ENCODE peak calls at places on chromosomes 2 and 18, in six cellular contexts. L is PC-3, I is astrocyte, E is neural progenitor cell, M is endothelial cell of umbilical vein, D is GM23248. J is an unnamed sample.

GRCh38 chr2:51866361-51866760 is 834.4 kb upstream of the NRXN1 start:
- DNase-seq in E (no peak), D (peak), M (no peak), I (peak), L (peak), J (peak)

GRCh38 chr18:26551217-26551708 is 2.9 kb upstream of the KCTD1 start:
- DNase-seq in L (no peak), I (no peak), M (no peak), E (no peak), D (no peak), J (no peak)

GRCh38 chr18:12373032-12373770 is 3.8 kb downstream of the AFG3L2 start:
- DNase-seq in M (peak), E (no peak), L (no peak), D (peak), I (peak), J (peak)

GRCh38 chr2:86788881-86789686 is 1.6 kb downstream of the CD8A start:
- DNase-seq in D (peak), I (no peak), L (no peak), E (peak), M (no peak), J (no peak)

GRCh38 chr18:51193621-51194287 is 3.7 kb downstream of the MEX3C start:
- DNase-seq in M (peak), E (no peak), D (peak), I (peak), L (peak), J (peak)

GRCh38 chr2:201984800-201985525 is 48.7 kb upstream of the FZD7 start:
- DNase-seq in E (no peak), M (no peak), L (no peak), I (no peak), D (no peak), J (no peak)

GRCh38 chr18:33115917-33116316 is 324.6 kb downstream of the CCDC178 start:
- DNase-seq in L (no peak), I (no peak), M (no peak), E (no peak), D (no peak), J (no peak)

GRCh38 chr18:5294618-5295230 is 802 bp downstream of the ZBTB14 start:
- DNase-seq in E (no peak), M (peak), L (peak), D (no peak), I (peak), J (peak)

GRCh38 chr2:74499269-74499939 is at the start of gene LBX2:
- DNase-seq in E (peak), D (peak), L (no peak), M (no peak), I (no peak), J (no peak)

GRCh38 chr2:144424559-144425240 is 95.2 kb downstream of the ZEB2 start:
- DNase-seq in I (no peak), D (no peak), M (no peak), E (no peak), L (peak), J (no peak)

GRCh38 chr2:182911813-182912517 is 45.5 kb upstream of the FRZB start:
- DNase-seq in L (no peak), I (peak), D (no peak), M (no peak), E (no peak), J (peak)

GRCh38 chr2:110816404-110817365 is 84.3 kb downstream of the ACOXL start:
- DNase-seq in I (peak), D (peak), E (no peak), L (peak), M (no peak), J (no peak)

GRCh38 chr2:181857471-181857870 is 34.1 kb upstream of the ITPRID2 start:
- DNase-seq in M (no peak), I (peak), E (no peak), D (peak), L (peak), J (peak)

GRCh38 chr2:66929632-66930385 is 467.3 kb upstream of the ETAA1 start:
- DNase-seq in L (peak), D (peak), M (peak), I (peak), E (no peak), J (peak)

GRCh38 chr2:174326880-174327558 is 7.7 kb upstream of the SP9 start:
- DNase-seq in L (no peak), I (no peak), E (peak), D (no peak), M (no peak), J (no peak)

GRCh38 chr2:233643128-233643527 is 6.9 kb downstream of the UGT1A10 start:
- DNase-seq in M (peak), L (peak), D (peak), I (no peak), E (peak), J (no peak)

GRCh38 chr18:68417826-68418225 is 297.1 kb downstream of the TMX3 start:
- DNase-seq in E (no peak), M (no peak), L (no peak), D (peak), I (peak), J (peak)

GRCh38 chr2:11355194-11356053 is 11.0 kb upstream of the ROCK2 start:
- DNase-seq in L (no peak), M (no peak), E (peak), I (no peak), D (no peak), J (no peak)
- H2AFZ ChIP-seq in L (no peak), M (no peak), E (no peak), I (no peak), D (no peak), J (no peak)

DNA sequence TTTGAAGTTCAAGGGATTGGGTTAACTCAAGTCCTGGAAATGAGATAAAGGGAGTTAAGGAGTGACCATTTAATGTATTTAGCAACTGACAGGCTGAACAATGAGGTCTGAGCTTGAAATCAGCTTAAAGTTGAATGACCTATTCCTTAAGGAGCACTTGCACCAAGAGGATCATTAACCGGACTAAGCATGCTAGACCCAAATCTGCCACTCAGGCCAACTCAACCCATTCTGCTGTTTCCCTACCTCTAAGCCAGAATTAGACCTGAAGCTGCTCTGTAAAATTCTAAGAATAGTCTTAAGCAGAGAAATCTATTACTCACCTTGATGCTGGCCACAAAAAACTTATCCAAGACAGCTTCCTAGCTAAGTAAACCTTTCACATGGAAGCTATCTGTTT is 59.8 kb downstream of the SPRED2 start:
- DNase-seq in M (no peak), L (peak), I (no peak), E (no peak), D (no peak), J (no peak)
- H3K9ac ChIP-seq in M (no peak), L (peak), I (no peak), E (no peak), D (no peak), J (no peak)

GRCh38 chr2:105873281-105873680 is 128.6 kb downstream of the NCK2 start:
- DNase-seq in L (no peak), D (no peak), M (no peak), E (no peak), I (no peak), J (no peak)

GRCh38 chr2:105872830-105873229 is 128.1 kb downstream of the NCK2 start:
- DNase-seq in D (no peak), I (no peak), L (no peak), E (no peak), M (no peak), J (no peak)

GRCh38 chr2:105875241-105875640 is 130.5 kb downstream of the NCK2 start:
- DNase-seq in E (no peak), L (no peak), I (no peak), D (no peak), M (no peak), J (no peak)

GRCh38 chr2:105872142-105872728 is 127.5 kb downstream of the NCK2 start:
- DNase-seq in I (no peak), E (no peak), D (no peak), L (no peak), M (no peak), J (no peak)

GRCh38 chr2:105873721-105874120 is 129.0 kb downstream of the NCK2 start:
- DNase-seq in D (peak), E (peak), M (peak), I (peak), L (peak), J (peak)
- H2AFZ ChIP-seq in D (no peak), E (no peak), M (no peak), I (no peak), L (no peak), J (no peak)

GRCh38 chr18:45518770-45519169 is 96.5 kb upstream of the SLC14A2 start:
- DNase-seq in M (no peak), L (no peak), E (no peak), I (no peak), D (no peak), J (no peak)

GRCh38 chr18:45519881-45520280 is 95.4 kb upstream of the SLC14A2 start:
- DNase-seq in I (peak), E (no peak), M (no peak), L (no peak), D (peak), J (peak)

GRCh38 chr18:45522371-45522770 is 92.9 kb upstream of the SLC14A2 start:
- DNase-seq in I (peak), L (no peak), M (no peak), E (no peak), D (peak), J (peak)

GRCh38 chr18:45521777-45522176 is 93.5 kb upstream of the SLC14A2 start:
- DNase-seq in E (no peak), L (no peak), D (peak), I (peak), M (no peak), J (peak)

DNA sequence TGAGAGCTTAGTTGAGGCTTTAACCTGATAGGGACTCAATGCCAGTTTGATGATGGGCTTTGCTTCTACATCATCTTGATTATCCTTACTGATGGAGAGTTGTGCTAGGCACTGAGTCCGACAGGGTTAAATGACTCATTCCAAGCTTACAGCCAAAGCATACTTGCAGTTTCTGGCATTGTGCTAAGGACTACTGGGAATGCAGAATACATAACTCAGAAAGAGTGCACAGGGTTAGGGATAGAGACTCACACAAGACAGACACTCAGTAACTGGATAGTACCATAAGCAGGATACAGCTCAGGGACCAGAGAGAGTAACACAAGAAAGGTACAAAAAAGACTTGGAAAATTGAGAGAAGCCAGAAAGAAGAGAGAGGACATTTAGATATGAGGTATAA is 94.1 kb upstream of the SLC14A2 start:
- DNase-seq in D (peak), E (no peak), L (no peak), I (peak), M (no peak), J (peak)
- H3K9ac ChIP-seq in D (peak), E (no peak), L (no peak), I (no peak), M (no peak), J (no peak)

GRCh38 chr2:44954902-44955592 is 13.5 kb downstream of the SIX3 start:
- DNase-seq in D (peak), L (no peak), M (no peak), I (no peak), E (peak), J (no peak)
- H2AFZ ChIP-seq in D (peak), L (peak), M (no peak), I (peak), E (no peak), J (no peak)

J was measured in fibroblast of lung.